ENCODE peak calls at places on chromosome 4, in four cellular contexts. B, Y, J and P are unnamed samples.

GRCh38 chr4:160202802-160203201 is 1099.9 kb downstream of the RAPGEF2 start:
- DNase-seq in B (no peak), Y (no peak), J (no peak), P (no peak)

GRCh38 chr4:99635601-99636000 is 22.0 kb downstream of the C4orf54 start:
- DNase-seq in B (no peak), Y (no peak), J (no peak), P (no peak)

GRCh38 chr4:145285928-145286327 is 105.5 kb upstream of the OTUD4 start:
- DNase-seq in B (no peak), Y (no peak), J (no peak), P (no peak)

GRCh38 chr4:176464748-176465147 is 145.0 kb downstream of the SPCS3 start:
- DNase-seq in B (no peak), Y (no peak), J (no peak), P (no peak)

GRCh38 chr4:108270466-108271450 is 102.0 kb upstream of the LEF1 start:
- DNase-seq in B (no peak), Y (no peak), J (no peak), P (no peak)

GRCh38 chr4:138248058-138248457 is 5.9 kb upstream of the SLC7A11 start:
- DNase-seq in B (no peak), Y (no peak), J (no peak), P (no peak)

GRCh38 chr4:39698424-39699009 is 581 bp downstream of the UBE2K start:
- DNase-seq in B (peak; percentile 80), Y (peak; percentile 59), J (peak; percentile 68), P (no peak)

GRCh38 chr4:87046111-87046510 is 111.3 kb downstream of the AFF1 start:
- DNase-seq in B (no peak), Y (no peak), J (no peak), P (no peak)

GRCh38 chr4:119300388-119301131 is 21.4 kb downstream of the FABP2 start:
- DNase-seq in B (peak; percentile 96), Y (peak; percentile 94), J (peak; percentile 97), P (peak; percentile 91)

GRCh38 chr4:86587016-86587713 is 7.0 kb upstream of the PTPN13 start:
- DNase-seq in B (no peak), Y (no peak), J (no peak), P (peak; percentile 94)

GRCh38 chr4:105630670-105631655 is 77.5 kb downstream of the INTS12 start:
- DNase-seq in B (no peak), Y (no peak), J (no peak), P (no peak)

GRCh38 chr4:1167244-1167949 is 5.0 kb downstream of the SPON2 start:
- DNase-seq in B (no peak), Y (peak; percentile 81), J (peak; percentile 86), P (peak; percentile 96)

GRCh38 chr4:77050962-77051361 is 24.8 kb downstream of the CCNI start:
- DNase-seq in B (no peak), Y (no peak), J (no peak), P (no peak)

GRCh38 chr4:173943547-173943946 is 339.9 kb downstream of the FBXO8 start:
- DNase-seq in B (no peak), Y (no peak), J (no peak), P (no peak)
- H3K4me3 ChIP-seq in B (no peak overlapping the region), Y (no peak overlapping the region), J (no peak overlapping the region), P (no peak overlapping the region)

GRCh38 chr4:82644731-82645126 is 82.9 kb upstream of the TMEM150C start:
- DNase-seq in B (no peak), Y (no peak), J (no peak), P (no peak)

GRCh38 chr4:82642321-82642720 is 80.5 kb upstream of the TMEM150C start:
- DNase-seq in B (no peak), Y (no peak), J (no peak), P (no peak)

GRCh38 chr4:82643994-82644730 is 82.4 kb upstream of the TMEM150C start:
- DNase-seq in B (no peak), Y (no peak), J (no peak), P (no peak)

GRCh38 chr4:82638479-82638878 is 76.7 kb upstream of the TMEM150C start:
- DNase-seq in B (no peak), Y (no peak), J (no peak), P (peak; percentile 10)

GRCh38 chr4:82639947-82640346 is 78.2 kb upstream of the TMEM150C start:
- DNase-seq in B (no peak), Y (peak; percentile 50), J (no peak), P (no peak)
- TF ChIP-seq CTCF in B (no peak), Y (no peak), J (no peak), P (no peak)

DNA sequence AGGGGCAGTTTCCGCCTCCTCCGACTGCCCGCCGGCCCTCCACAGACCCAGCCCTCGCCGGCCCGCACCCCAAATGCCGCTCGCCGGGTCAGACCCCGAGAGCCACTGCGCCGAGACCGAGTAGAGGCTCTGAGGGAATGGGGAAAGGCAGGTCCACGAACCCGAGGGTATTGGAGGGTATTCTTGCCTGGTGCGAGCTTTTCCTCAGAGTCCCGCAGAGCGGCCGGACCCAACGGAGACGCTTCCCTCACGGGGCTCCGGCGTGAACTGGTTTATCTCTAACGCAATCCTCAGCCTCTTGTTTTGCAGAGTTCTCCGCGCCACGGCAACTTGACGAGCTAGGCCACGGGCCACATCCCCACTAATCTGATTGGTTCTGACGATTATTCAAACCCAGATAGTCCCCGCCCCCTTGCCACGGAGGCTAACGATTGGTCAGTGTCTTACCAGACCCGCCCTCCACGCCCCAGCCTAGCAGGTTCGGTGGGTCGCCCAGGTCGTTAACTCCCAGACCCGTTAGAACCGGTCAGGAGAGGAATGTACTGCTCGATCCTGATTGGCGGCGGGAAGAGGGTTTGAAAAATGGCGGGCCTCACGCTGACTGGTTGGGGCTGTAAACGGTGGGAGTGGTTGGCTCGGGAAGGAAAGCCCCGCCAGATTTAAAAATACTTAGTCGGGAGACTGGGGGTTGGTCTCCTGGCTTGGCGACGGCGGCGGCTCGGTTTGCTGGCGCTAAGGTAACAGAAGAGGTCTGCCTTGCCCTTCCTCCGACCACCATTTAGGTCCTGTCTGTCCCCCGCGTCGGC is at the start of gene HMGB2:
- DNase-seq in B (peak; percentile 100), Y (peak; percentile 100), J (peak; percentile 100), P (peak; percentile 100)
- H3K4me3 ChIP-seq in B (peak within 1 kb of the TSS; percentile 86), Y (peak within 1 kb of the TSS; percentile 83), J (peak within 1 kb of the TSS; percentile 91), P (peak within 1 kb of the TSS; percentile 99)

GRCh38 chr4:185141777-185142176 is 1.3 kb upstream of the SLC25A4 start:
- DNase-seq in B (no peak), Y (no peak), J (no peak), P (no peak)

GRCh38 chr4:185144601-185145240 is 1.7 kb downstream of the SLC25A4 start:
- DNase-seq in B (no peak), Y (no peak), J (no peak), P (no peak)

GRCh38 chr4:185143596-185143969 is 517 bp downstream of the SLC25A4 start:
- DNase-seq in B (peak; percentile 91), Y (peak; percentile 55), J (peak; percentile 49), P (peak; percentile 13)

GRCh38 chr4:185142563-185142910 is 529 bp upstream of the SLC25A4 start:
- DNase-seq in B (no peak), Y (no peak), J (no peak), P (no peak)

GRCh38 chr4:185142911-185143595 is at the start of gene SLC25A4:
- DNase-seq in B (peak; percentile 89), Y (peak; percentile 92), J (peak; percentile 84), P (peak; percentile 32)
- TF ChIP-seq CTCF in B (no peak), Y (peak; percentile 78), J (no peak), P (peak; percentile 49)

GRCh38 chr4:16914208-16914607 is 15.8 kb upstream of the LDB2 start:
- DNase-seq in B (no peak), Y (no peak), J (no peak), P (no peak)

GRCh38 chr4:16912896-16913295 is 14.5 kb upstream of the LDB2 start:
- DNase-seq in B (no peak), Y (no peak), J (no peak), P (no peak)

GRCh38 chr4:16909245-16909644 is 10.8 kb upstream of the LDB2 start:
- DNase-seq in B (no peak), Y (no peak), J (no peak), P (no peak)

GRCh38 chr4:16908377-16909021 is 10.1 kb upstream of the LDB2 start:
- DNase-seq in B (no peak), Y (no peak), J (no peak), P (no peak)
- H3K4me3 ChIP-seq in B (no peak overlapping the region), Y (no peak overlapping the region), J (no peak overlapping the region), P (no peak overlapping the region)

DNA sequence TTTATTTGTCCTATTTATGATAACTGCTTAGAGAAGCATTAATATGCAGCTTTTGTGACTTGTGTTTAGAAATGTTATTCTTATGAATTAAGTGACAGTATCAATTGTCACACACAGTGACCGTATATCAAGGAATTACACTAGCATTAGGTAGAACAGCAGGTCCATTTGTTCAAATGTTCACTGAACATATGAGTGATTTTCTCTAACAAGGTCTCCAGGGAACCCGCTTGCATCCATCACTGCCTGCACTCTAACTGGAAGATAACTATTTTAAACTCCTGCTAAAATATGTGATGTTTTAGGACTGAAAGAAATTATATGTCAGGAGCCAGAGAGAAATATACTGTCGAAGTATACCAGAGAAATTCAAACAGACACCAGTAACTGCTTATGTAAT is 1395.7 kb downstream of the PCDH18 start:
- DNase-seq in B (no peak), Y (no peak), J (no peak), P (no peak)
- TF ChIP-seq CTCF in B (no peak), Y (no peak), J (no peak), P (no peak)

GRCh38 chr4:38673109-38673978 is 9.3 kb downstream of the KLF3 start:
- DNase-seq in B (no peak), Y (peak; percentile 76), J (peak; percentile 96), P (peak; percentile 74)
- H3K4me3 ChIP-seq in B (peak overlapping the region; percentile 56), Y (no peak overlapping the region), J (no peak overlapping the region), P (peak overlapping the region; percentile 6)

GRCh38 chr4:42399393-42399792 is 2.1 kb downstream of the SHISA3 start:
- DNase-seq in B (no peak), Y (no peak), J (no peak), P (no peak)

GRCh38 chr4:42397635-42398447 is 553 bp downstream of the SHISA3 start:
- DNase-seq in B (no peak), Y (no peak), J (no peak), P (no peak)

GRCh38 chr4:42404001-42404400 is 6.7 kb downstream of the SHISA3 start:
- DNase-seq in B (no peak), Y (no peak), J (no peak), P (no peak)

GRCh38 chr4:42398448-42399355 is 1.4 kb downstream of the SHISA3 start:
- DNase-seq in B (no peak), Y (no peak), J (no peak), P (no peak)

GRCh38 chr4:42401171-42401570 is 3.9 kb downstream of the SHISA3 start:
- DNase-seq in B (no peak), Y (no peak), J (no peak), P (peak; percentile 31)
- TF ChIP-seq CTCF in B (no peak), Y (no peak), J (no peak), P (peak; percentile 83)

DNA sequence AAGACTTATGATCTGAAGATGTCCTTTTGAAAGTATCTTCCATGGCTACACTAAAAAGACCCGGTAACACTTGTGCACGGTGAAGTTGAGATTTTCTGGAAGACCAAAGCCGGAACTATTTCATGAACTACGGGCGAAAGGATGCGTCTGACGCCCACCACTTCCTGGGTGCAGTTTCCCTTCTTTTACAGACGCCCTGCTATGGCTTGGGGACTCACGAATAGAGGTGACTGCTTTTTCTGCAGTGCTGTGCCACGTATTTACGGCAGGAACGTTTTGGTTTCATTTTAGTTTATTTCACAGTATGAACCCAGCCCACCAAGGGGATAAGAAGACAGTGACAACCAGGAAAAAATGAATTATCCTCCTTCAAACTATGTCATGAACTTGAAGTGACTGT is 180.4 kb downstream of the AFAP1 start:
- DNase-seq in B (no peak), Y (no peak), J (no peak), P (no peak)
- H3K4me3 ChIP-seq in B (no peak overlapping the region), Y (no peak overlapping the region), J (no peak overlapping the region), P (no peak overlapping the region)